ENCODE peak calls at places on chromosomes 11 and 22, in four cellular contexts. Q is GM20000; U is upper lobe of right lung; K is CD8-positive, alpha-beta T cell. J is an unnamed sample.

GRCh38 chr11:47477323-47477722 is 28.4 kb upstream of the RAPSN start:
- DNase-seq in Q (no peak), U (no peak), K (no peak), J (no peak)

GRCh38 chr11:5550440-5551095 is 2.2 kb upstream of the OR52H1 start:
- DNase-seq in Q (no peak), U (no peak), K (no peak), J (no peak)

GRCh38 chr22:47626428-47627390 is 864.3 kb downstream of the TBC1D22A start:
- DNase-seq in Q (no peak), U (peak), K (no peak), J (no peak)

GRCh38 chr11:61718046-61718531 is 34.3 kb upstream of the MYRF start:
- DNase-seq in Q (no peak), U (no peak), K (no peak), J (no peak)

GRCh38 chr11:17778956-17779860 is 44.6 kb downstream of the KCNC1 start:
- DNase-seq in Q (no peak), U (no peak), K (no peak), J (no peak)

GRCh38 chr11:16925495-16926065 is 88.6 kb downstream of the PLEKHA7 start:
- DNase-seq in Q (peak), U (peak), K (no peak), J (peak)

GRCh38 chr22:37546436-37547248 is 13.6 kb upstream of the CDC42EP1 start:
- DNase-seq in Q (no peak), U (peak), K (no peak), J (no peak)

GRCh38 chr11:93490996-93491618 is 52.1 kb downstream of the SMCO4 start:
- DNase-seq in Q (no peak), U (no peak), K (no peak), J (no peak)

GRCh38 chr11:36394056-36394455 is 98.0 kb downstream of the PRR5L start:
- DNase-seq in Q (no peak), U (no peak), K (no peak), J (no peak)

GRCh38 chr11:46222485-46223251 is 54.8 kb upstream of the CREB3L1 start:
- DNase-seq in Q (no peak), U (no peak), K (no peak), J (no peak)

GRCh38 chr11:91871791-91872190 is 352.8 kb upstream of the FAT3 start:
- DNase-seq in Q (no peak), U (no peak), K (no peak), J (no peak)

GRCh38 chr11:75816561-75817239 is 1.7 kb downstream of the UVRAG start:
- DNase-seq in Q (no peak), U (no peak), K (no peak), J (no peak)

GRCh38 chr22:41963453-41964105 is 5.7 kb upstream of the SEPTIN3 start:
- DNase-seq in Q (no peak), U (peak), K (no peak), J (no peak)

GRCh38 chr11:109138200-109138599 is 283.8 kb upstream of the C11orf87 start:
- DNase-seq in Q (no peak), U (no peak), K (no peak), J (no peak)

GRCh38 chr22:46754110-46754799 is 8.2 kb upstream of the TBC1D22A start:
- DNase-seq in Q (peak), U (peak), K (no peak), J (no peak)

GRCh38 chr11:77176996-77177395 is 49.0 kb downstream of the MYO7A start:
- DNase-seq in Q (no peak), U (no peak), K (no peak), J (no peak)

GRCh38 chr11:112751763-112752162 is 209.5 kb upstream of the NCAM1 start:
- DNase-seq in Q (no peak), U (no peak), K (no peak), J (no peak)

GRCh38 chr11:35982061-35982460 is 38.2 kb downstream of the LDLRAD3 start:
- DNase-seq in Q (no peak), U (no peak), K (no peak), J (no peak)

GRCh38 chr11:6219359-6219758 is 14.0 kb downstream of the C11orf42 start:
- DNase-seq in Q (no peak), U (no peak), K (no peak), J (no peak)

GRCh38 chr11:120182790-120183491 is 27.9 kb upstream of the OAF start:
- DNase-seq in Q (no peak), U (peak), K (no peak), J (no peak)

GRCh38 chr11:92841719-92842118 is 127.7 kb upstream of the MTNR1B start:
- DNase-seq in Q (no peak), U (no peak), K (no peak), J (no peak)

GRCh38 chr11:78773077-78773476 is 198.4 kb upstream of the NARS2 start:
- DNase-seq in Q (no peak), U (no peak), K (no peak), J (no peak)

GRCh38 chr11:26844963-26845362 is 123.1 kb upstream of the SLC5A12 start:
- DNase-seq in Q (no peak), U (no peak), K (no peak), J (no peak)

GRCh38 chr11:15189189-15189588 is 74.5 kb downstream of the INSC start:
- DNase-seq in Q (no peak), U (no peak), K (no peak), J (no peak)

GRCh38 chr11:71447791-71448256 is 369 bp downstream of the DHCR7 start:
- DNase-seq in Q (peak), U (peak), K (no peak), J (peak)

GRCh38 chr11:6391548-6392134 is 1.4 kb downstream of the SMPD1 start:
- DNase-seq in Q (no peak), U (no peak), K (no peak), J (no peak)

GRCh38 chr11:70467196-70468085 is 69.1 kb downstream of the CTTN start:
- DNase-seq in Q (peak), U (peak), K (peak), J (peak)

GRCh38 chr11:9386901-9387300 is 2.4 kb downstream of the IPO7 start:
- DNase-seq in Q (no peak), U (no peak), K (no peak), J (no peak)

DNA sequence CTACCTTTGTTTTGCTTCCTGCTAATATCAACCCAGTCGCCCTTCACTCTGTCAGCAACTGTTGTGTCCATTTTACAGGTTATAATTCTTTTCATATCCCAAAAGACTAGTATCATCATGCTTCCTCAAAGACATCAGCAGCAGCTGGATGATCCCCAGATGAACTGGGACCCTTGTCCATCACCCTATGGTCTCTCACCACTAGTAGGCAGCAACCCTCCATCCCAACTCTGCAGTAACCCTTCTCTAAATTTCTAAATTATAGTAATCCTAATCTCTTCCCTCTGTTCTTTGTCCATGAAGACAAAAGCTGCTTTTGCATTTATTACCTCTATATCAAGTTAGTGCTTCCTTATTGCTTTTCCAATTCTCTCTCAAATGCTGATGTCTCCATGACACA is 1025.8 kb downstream of the FAM181B start:
- DNase-seq in Q (no peak), U (no peak), K (no peak), J (no peak)
- TF ChIP-seq CTCF in Q (no peak), U (no peak), K (no peak), J (no peak)

GRCh38 chr11:762421-763072 is 14.7 kb downstream of the GATD1 start:
- DNase-seq in Q (peak), U (no peak), K (no peak), J (no peak)
- TF ChIP-seq CTCF in Q (no peak), U (peak), K (no peak), J (no peak)

GRCh38 chr11:104934594-104934993 is 33.8 kb downstream of the CASP4 start:
- DNase-seq in Q (no peak), U (no peak), K (no peak), J (no peak)
- TF ChIP-seq CTCF in Q (no peak), U (no peak), K (no peak), J (no peak)

DNA sequence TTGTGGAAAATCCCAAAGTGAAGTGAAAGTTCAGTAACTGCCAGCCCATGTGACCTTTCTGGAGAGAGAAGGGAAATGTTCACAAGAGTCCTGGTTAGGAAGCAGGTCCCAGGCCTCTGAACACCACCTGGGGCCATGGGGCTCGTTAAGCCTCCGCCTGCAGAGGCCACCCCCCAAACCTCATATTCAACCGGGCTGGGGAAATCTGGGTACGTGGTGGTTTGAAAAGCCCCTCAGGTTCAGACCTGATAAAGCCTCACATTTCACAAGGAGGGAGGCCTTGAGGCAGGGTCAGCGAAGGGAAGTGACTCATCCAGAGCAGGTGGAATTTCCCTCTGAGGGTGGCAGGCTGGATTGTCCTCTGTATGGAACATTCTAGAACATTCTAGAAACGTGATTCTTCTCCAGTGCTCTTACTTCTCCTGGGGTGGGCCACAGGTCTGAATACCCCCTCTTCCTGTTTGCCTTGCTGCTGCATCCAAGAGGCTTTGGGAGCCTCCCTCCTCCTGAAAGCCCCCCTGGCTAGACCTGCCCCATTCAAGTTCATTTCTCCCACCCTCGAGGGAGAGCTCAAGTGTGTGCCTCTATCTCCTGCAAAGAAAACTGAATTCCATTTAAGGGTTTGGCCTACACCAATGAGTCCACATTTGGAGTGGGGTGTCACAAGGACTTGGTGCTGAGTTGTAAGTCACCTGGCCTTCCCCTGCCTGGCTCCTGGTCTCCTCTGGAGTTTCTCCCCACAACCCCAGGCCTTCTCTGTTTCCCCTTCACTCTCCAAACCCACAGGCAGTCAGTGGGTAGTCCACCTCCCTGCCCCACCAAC is 6.3 kb downstream of the FXYD2 start:
- DNase-seq in Q (peak), U (no peak), K (peak), J (no peak)
- TF ChIP-seq CTCF in Q (no peak), U (no peak), K (no peak), J (peak)

DNA sequence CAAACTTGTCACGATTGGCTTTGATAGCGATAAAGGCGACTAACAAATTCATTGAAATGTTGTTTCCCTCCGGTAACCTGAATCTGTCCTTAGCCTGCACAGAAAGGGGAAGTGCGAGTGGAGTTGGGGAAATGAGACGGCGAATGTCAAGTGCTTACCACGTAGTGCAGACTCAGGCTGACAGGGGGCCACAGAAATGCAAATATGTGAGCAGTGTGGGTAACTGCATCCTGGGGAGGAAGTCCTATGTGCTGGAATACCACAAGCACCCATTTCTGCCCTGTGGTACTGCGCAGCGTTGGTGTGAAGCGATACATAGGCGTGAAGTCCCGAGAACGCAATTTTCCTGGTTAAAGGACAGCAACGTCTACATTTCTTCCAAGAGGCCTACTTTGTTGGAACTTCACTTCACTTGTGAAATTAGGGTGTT is 869 bp upstream of the EIF4ENIF1 start:
- DNase-seq in Q (peak), U (peak), K (peak), J (peak)
- TF ChIP-seq CTCF in Q (no peak), U (peak), K (peak), J (no peak)

GRCh38 chr22:22913989-22914388 is 26.4 kb downstream of the IGLL5 start:
- DNase-seq in Q (no peak), U (no peak), K (no peak), J (no peak)
- TF ChIP-seq CTCF in Q (no peak), U (no peak), K (no peak), J (no peak)

GRCh38 chr11:128093689-128094088 is 493.7 kb downstream of the ETS1 start:
- DNase-seq in Q (no peak), U (no peak), K (no peak), J (no peak)

GRCh38 chr11:128089962-128090361 is 497.4 kb downstream of the ETS1 start:
- DNase-seq in Q (no peak), U (no peak), K (no peak), J (no peak)

GRCh38 chr11:128098840-128099239 is 488.5 kb downstream of the ETS1 start:
- DNase-seq in Q (no peak), U (no peak), K (no peak), J (no peak)

GRCh38 chr11:128095459-128096096 is 491.8 kb downstream of the ETS1 start:
- DNase-seq in Q (no peak), U (no peak), K (no peak), J (no peak)
- TF ChIP-seq CTCF in Q (no peak), U (no peak), K (no peak), J (no peak)

GRCh38 chr11:133762538-133762937 is 82.8 kb downstream of the SPATA19 start:
- DNase-seq in Q (no peak), U (no peak), K (no peak), J (no peak)
- TF ChIP-seq CTCF in Q (no peak), U (no peak), K (no peak), J (no peak)

GRCh38 chr11:126025822-126026221 is 36.8 kb downstream of the CDON start:
- DNase-seq in Q (no peak), U (no peak), K (no peak), J (no peak)

GRCh38 chr11:126026579-126026978 is 36.1 kb downstream of the CDON start:
- DNase-seq in Q (no peak), U (no peak), K (no peak), J (no peak)

GRCh38 chr11:126032374-126032773 is 30.3 kb downstream of the CDON start:
- DNase-seq in Q (no peak), U (no peak), K (no peak), J (no peak)

GRCh38 chr11:126029237-126029636 is 33.4 kb downstream of the CDON start:
- DNase-seq in Q (no peak), U (no peak), K (no peak), J (no peak)

DNA sequence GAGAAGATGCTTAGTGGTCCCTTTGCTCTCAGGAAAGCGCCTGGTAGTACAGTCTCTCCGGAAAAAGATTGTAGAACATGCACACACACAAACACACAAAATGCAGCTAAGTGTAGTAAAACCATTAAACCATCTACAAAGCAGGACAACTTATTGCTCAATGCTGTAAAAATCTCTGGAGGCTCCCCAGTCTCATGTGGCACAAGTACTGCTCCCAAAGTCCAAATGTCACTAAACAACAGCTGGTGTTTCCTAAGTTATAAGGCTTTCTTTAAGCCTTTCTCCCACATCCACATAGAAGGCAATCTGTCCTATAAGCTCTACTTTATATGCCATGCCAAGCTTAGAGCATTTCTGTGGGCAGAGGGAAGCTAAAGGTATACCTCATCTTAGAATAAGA is 32.9 kb downstream of the CDON start:
- DNase-seq in Q (no peak), U (no peak), K (no peak), J (no peak)
- TF ChIP-seq CTCF in Q (no peak), U (no peak), K (no peak), J (no peak)

DNA sequence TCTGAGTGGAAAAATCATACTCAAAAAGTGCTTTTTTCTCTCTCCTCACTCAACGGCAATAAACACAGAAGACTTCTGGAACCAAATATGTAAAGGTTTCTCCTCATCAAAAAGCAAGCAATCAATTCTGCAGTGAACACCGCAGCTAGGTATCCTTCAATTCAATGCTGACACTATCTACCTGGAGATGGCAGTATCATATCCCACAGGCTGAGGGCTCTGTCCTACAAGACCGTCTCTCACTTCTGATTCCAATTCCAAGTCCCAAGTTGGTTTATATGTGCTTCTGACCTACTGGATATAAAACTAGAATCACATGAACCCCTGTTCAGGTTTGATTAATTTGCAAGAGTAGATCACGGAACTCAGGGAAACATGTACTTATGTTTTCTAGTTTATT is 59.7 kb upstream of the LUZP2 start:
- DNase-seq in Q (no peak), U (no peak), K (no peak), J (no peak)
- TF ChIP-seq CTCF in Q (no peak), U (no peak), K (no peak), J (no peak)